ENCODE peak calls at places on chromosome 14, in eight cellular contexts. One of them, this sample, is unnamed.

GRCh38 chr14:98093111-98093510 is 1178.9 kb downstream of the BCL11B start:
- DNase-seq in hepatocyte: no peak
- DNase-seq in GM23248: no peak
- DNase-seq in GM23338: no peak
- DNase-seq in OCI-LY7: no peak
- DNase-seq in MM.1S: no peak
- DNase-seq in PC-3: no peak
- DNase-seq in HCT116: no peak
- DNase-seq in this sample: no peak

GRCh38 chr14:70697681-70698080 is 56.0 kb downstream of the TTC9 start:
- DNase-seq in hepatocyte: no peak
- DNase-seq in GM23248: peak; percentile 41
- DNase-seq in GM23338: no peak
- DNase-seq in OCI-LY7: no peak
- DNase-seq in MM.1S: no peak
- DNase-seq in PC-3: peak; percentile 85
- DNase-seq in HCT116: no peak
- DNase-seq in this sample: no peak

GRCh38 chr14:46490150-46490769 is 161.3 kb downstream of the RPL10L start:
- DNase-seq in hepatocyte: peak; percentile 60
- DNase-seq in GM23248: no peak
- DNase-seq in GM23338: peak; percentile 80
- DNase-seq in OCI-LY7: peak; percentile 8
- DNase-seq in MM.1S: peak; percentile 71
- DNase-seq in PC-3: peak; percentile 55
- DNase-seq in HCT116: peak; percentile 12
- DNase-seq in this sample: peak; percentile 57

GRCh38 chr14:67911506-67911905 is 91.9 kb downstream of the RAD51B start:
- DNase-seq in hepatocyte: no peak
- DNase-seq in GM23248: no peak
- DNase-seq in GM23338: no peak
- DNase-seq in OCI-LY7: no peak
- DNase-seq in MM.1S: no peak
- DNase-seq in PC-3: no peak
- DNase-seq in HCT116: no peak
- DNase-seq in this sample: no peak

GRCh38 chr14:36505892-36506731 is 13.9 kb downstream of the NKX2-1 start:
- DNase-seq in hepatocyte: no peak
- DNase-seq in GM23248: no peak
- DNase-seq in GM23338: peak; percentile 91
- DNase-seq in OCI-LY7: no peak
- DNase-seq in MM.1S: no peak
- DNase-seq in PC-3: no peak
- DNase-seq in HCT116: no peak
- DNase-seq in this sample: no peak

GRCh38 chr14:36238666-36239363 is 62.3 kb upstream of the PTCSC3 start:
- DNase-seq in hepatocyte: no peak
- DNase-seq in GM23248: peak; percentile 70
- DNase-seq in GM23338: no peak
- DNase-seq in OCI-LY7: no peak
- DNase-seq in MM.1S: no peak
- DNase-seq in PC-3: peak; percentile 73
- DNase-seq in HCT116: no peak
- DNase-seq in this sample: no peak

GRCh38 chr14:89618821-89619551 is 202.0 kb upstream of the FOXN3 start:
- DNase-seq in hepatocyte: peak; percentile 86
- DNase-seq in GM23248: peak; percentile 89
- DNase-seq in GM23338: peak; percentile 84
- DNase-seq in OCI-LY7: peak; percentile 86
- DNase-seq in MM.1S: peak; percentile 55
- DNase-seq in PC-3: peak; percentile 58
- DNase-seq in HCT116: peak; percentile 13
- DNase-seq in this sample: peak; percentile 82

GRCh38 chr14:51014625-51015024 is 70.3 kb upstream of the PYGL start:
- DNase-seq in hepatocyte: no peak
- DNase-seq in GM23248: peak; percentile 42
- DNase-seq in GM23338: no peak
- DNase-seq in OCI-LY7: no peak
- DNase-seq in MM.1S: no peak
- DNase-seq in PC-3: peak; percentile 89
- DNase-seq in HCT116: no peak
- DNase-seq in this sample: no peak

GRCh38 chr14:67580336-67581230 is 19.5 kb downstream of the PIGH start:
- DNase-seq in hepatocyte: peak; percentile 72
- DNase-seq in GM23248: no peak
- DNase-seq in GM23338: no peak
- DNase-seq in OCI-LY7: no peak
- DNase-seq in MM.1S: no peak
- DNase-seq in PC-3: no peak
- DNase-seq in HCT116: no peak
- DNase-seq in this sample: no peak

GRCh38 chr14:69055973-69056372 is 76.9 kb upstream of the ACTN1 start:
- DNase-seq in hepatocyte: no peak
- DNase-seq in GM23248: no peak
- DNase-seq in GM23338: no peak
- DNase-seq in OCI-LY7: no peak
- DNase-seq in MM.1S: no peak
- DNase-seq in PC-3: no peak
- DNase-seq in HCT116: no peak
- DNase-seq in this sample: no peak

DNA sequence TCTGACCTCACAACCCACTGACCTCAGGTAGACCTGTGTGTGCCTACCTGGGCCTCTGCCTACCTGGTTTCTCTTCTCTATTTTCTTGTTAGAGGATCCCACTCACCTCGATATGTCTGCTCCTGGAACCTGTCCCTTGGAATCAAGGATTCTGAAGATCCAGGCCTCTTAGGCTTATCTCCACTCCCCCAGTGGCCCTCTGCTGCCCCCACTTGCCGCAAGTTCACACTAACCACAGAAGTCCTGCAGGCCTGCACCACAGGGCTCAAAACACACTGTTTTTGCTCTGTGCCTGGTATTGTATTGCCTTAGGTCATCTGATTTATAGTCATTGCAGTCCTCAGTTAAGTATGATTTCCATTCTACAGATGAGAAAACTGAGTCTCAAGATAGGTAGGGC is 15.3 kb upstream of the NRXN3 start:
- DNase-seq in hepatocyte: no peak
- DNase-seq in GM23248: no peak
- DNase-seq in GM23338: peak; percentile 61
- DNase-seq in OCI-LY7: no peak
- DNase-seq in MM.1S: no peak
- DNase-seq in PC-3: no peak
- DNase-seq in HCT116: no peak
- DNase-seq in this sample: peak; percentile 50
- H3K9me2 ChIP-seq in hepatocyte: no peaks in the 10 kb centered on the region
- H3K9me2 ChIP-seq in GM23248: no peaks in the 10 kb centered on the region
- H3K9me2 ChIP-seq in GM23338: no peaks in the 10 kb centered on the region
- H3K9me2 ChIP-seq in OCI-LY7: no peaks in the 10 kb centered on the region
- H3K9me2 ChIP-seq in MM.1S: no peaks in the 10 kb centered on the region
- H3K9me2 ChIP-seq in PC-3: no peaks in the 10 kb centered on the region
- H3K9me2 ChIP-seq in HCT116: no peaks in the 10 kb centered on the region
- H3K9me2 ChIP-seq in this sample: no peaks in the 10 kb centered on the region

GRCh38 chr14:50003213-50004021 is 110.5 kb downstream of the ARF6 start:
- DNase-seq in hepatocyte: peak; percentile 91
- DNase-seq in GM23248: peak; percentile 88
- DNase-seq in GM23338: peak; percentile 72
- DNase-seq in OCI-LY7: peak; percentile 89
- DNase-seq in MM.1S: peak; percentile 76
- DNase-seq in PC-3: peak; percentile 89
- DNase-seq in HCT116: peak; percentile 65
- DNase-seq in this sample: peak; percentile 97

GRCh38 chr14:50002926-50003212 is 110.0 kb downstream of the ARF6 start:
- DNase-seq in hepatocyte: no peak
- DNase-seq in GM23248: no peak
- DNase-seq in GM23338: no peak
- DNase-seq in OCI-LY7: no peak
- DNase-seq in MM.1S: no peak
- DNase-seq in PC-3: no peak
- DNase-seq in HCT116: no peak
- DNase-seq in this sample: no peak

GRCh38 chr14:50000215-50001145 is 107.6 kb downstream of the ARF6 start:
- DNase-seq in hepatocyte: peak; percentile 82
- DNase-seq in GM23248: peak; percentile 95
- DNase-seq in GM23338: peak; percentile 41
- DNase-seq in OCI-LY7: peak; percentile 93
- DNase-seq in MM.1S: peak; percentile 73
- DNase-seq in PC-3: peak; percentile 92
- DNase-seq in HCT116: peak; percentile 71
- DNase-seq in this sample: peak; percentile 78

GRCh38 chr14:50001146-50001998 is 108.5 kb downstream of the ARF6 start:
- DNase-seq in hepatocyte: peak; percentile 79
- DNase-seq in GM23248: peak; percentile 99
- DNase-seq in GM23338: peak; percentile 45
- DNase-seq in OCI-LY7: peak; percentile 80
- DNase-seq in MM.1S: peak; percentile 80
- DNase-seq in PC-3: peak; percentile 93
- DNase-seq in HCT116: peak; percentile 87
- DNase-seq in this sample: peak; percentile 79

DNA sequence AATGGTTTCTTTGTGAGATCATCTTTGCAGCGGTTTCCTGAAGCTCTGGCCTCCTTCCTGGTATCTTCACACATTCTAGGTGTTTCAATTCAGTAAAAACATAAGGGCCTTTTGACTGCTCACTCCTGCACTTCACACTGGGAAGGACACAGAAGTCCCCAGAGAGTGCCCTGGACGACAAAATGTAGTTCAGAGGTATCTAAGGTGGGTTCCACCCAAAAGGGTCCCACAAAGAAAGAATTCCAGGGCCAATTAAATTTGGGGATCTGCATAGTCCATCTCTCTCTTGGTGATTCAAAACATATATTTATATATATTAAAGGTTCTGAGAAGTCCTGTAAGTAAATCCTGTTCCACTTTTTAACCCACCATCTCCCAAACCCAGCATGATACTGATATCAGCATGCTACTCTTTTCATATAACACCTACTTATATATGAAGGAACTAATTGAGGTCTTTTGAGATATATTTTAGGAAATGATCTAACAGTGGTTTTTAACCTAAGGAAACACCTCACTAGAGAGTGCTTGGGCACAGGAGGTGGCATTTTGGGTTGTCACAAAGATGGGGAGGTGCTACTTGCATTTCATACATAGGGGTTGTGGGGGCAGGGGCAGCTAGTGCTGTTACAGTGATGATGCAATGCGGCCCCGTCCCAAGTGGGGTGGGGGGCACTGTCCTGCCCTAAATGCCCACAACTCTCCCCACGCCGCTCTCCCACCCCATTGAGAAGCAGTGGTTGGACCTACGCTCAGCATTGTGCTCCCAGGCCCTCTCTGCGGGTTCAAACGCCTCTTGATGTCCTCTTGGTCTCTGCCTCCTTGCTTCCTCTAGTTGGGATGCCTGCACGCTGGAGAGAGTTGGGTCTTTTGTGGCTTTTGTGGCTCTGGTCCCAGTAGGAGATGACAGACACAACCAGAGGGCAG is 109.4 kb downstream of the ARF6 start:
- DNase-seq in hepatocyte: no peak
- DNase-seq in GM23248: no peak
- DNase-seq in GM23338: peak; percentile 17
- DNase-seq in OCI-LY7: peak; percentile 57
- DNase-seq in MM.1S: peak; percentile 55
- DNase-seq in PC-3: no peak
- DNase-seq in HCT116: no peak
- DNase-seq in this sample: peak; percentile 64
- H3K4me1 ChIP-seq in hepatocyte: peaks cover 48% of the 10 kb centered on the region
- H3K4me1 ChIP-seq in GM23248: peaks cover 60% of the 10 kb centered on the region
- H3K4me1 ChIP-seq in GM23338: peaks cover 28% of the 10 kb centered on the region
- H3K4me1 ChIP-seq in OCI-LY7: peaks cover 79% of the 10 kb centered on the region
- H3K4me1 ChIP-seq in MM.1S: peaks cover 39% of the 10 kb centered on the region
- H3K4me1 ChIP-seq in PC-3: peaks cover 62% of the 10 kb centered on the region
- H3K4me1 ChIP-seq in HCT116: peaks cover 58% of the 10 kb centered on the region
- H3K4me1 ChIP-seq in this sample: peaks cover 54% of the 10 kb centered on the region

GRCh38 chr14:101985957-101986356 is 21.6 kb downstream of the DYNC1H1 start:
- DNase-seq in hepatocyte: no peak
- DNase-seq in GM23248: no peak
- DNase-seq in GM23338: no peak
- DNase-seq in OCI-LY7: no peak
- DNase-seq in MM.1S: no peak
- DNase-seq in PC-3: no peak
- DNase-seq in HCT116: no peak
- DNase-seq in this sample: no peak
- H3K36me3 ChIP-seq in hepatocyte: peaks cover 5% of the 10 kb centered on the region
- H3K36me3 ChIP-seq in GM23248: peaks cover 85% of the 10 kb centered on the region
- H3K36me3 ChIP-seq in GM23338: peaks cover 83% of the 10 kb centered on the region
- H3K36me3 ChIP-seq in OCI-LY7: peaks cover 89% of the 10 kb centered on the region
- H3K36me3 ChIP-seq in MM.1S: no peaks in the 10 kb centered on the region
- H3K36me3 ChIP-seq in PC-3: peaks cover 80% of the 10 kb centered on the region
- H3K36me3 ChIP-seq in HCT116: peaks cover 63% of the 10 kb centered on the region
- H3K36me3 ChIP-seq in this sample: peaks cover 74% of the 10 kb centered on the region

DNA sequence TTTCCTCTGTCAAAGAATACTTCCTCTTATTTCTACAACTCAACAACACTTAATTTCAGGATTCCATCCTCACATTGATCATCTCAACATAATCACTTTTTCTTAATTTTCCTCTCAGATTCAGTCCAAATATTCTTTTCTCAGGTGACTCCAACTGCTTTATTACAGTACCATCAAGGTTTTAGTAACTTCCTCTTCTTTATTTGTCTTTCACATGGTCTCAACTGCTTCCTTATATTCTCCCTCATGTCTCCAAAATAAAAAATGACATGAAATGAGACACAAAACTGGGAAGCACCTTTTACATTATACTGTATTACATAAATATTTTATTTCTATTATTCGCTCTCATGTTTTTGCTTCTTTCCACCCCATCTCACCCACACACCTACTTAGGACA is 55.5 kb downstream of the PPP2R5E start:
- DNase-seq in hepatocyte: no peak
- DNase-seq in GM23248: no peak
- DNase-seq in GM23338: no peak
- DNase-seq in OCI-LY7: no peak
- DNase-seq in MM.1S: no peak
- DNase-seq in PC-3: no peak
- DNase-seq in HCT116: no peak
- DNase-seq in this sample: no peak
- H3K9me2 ChIP-seq in hepatocyte: no peaks in the 10 kb centered on the region
- H3K9me2 ChIP-seq in GM23248: no peaks in the 10 kb centered on the region
- H3K9me2 ChIP-seq in GM23338: no peaks in the 10 kb centered on the region
- H3K9me2 ChIP-seq in OCI-LY7: no peaks in the 10 kb centered on the region
- H3K9me2 ChIP-seq in MM.1S: no peaks in the 10 kb centered on the region
- H3K9me2 ChIP-seq in PC-3: no peaks in the 10 kb centered on the region
- H3K9me2 ChIP-seq in HCT116: no peaks in the 10 kb centered on the region
- H3K9me2 ChIP-seq in this sample: no peaks in the 10 kb centered on the region

GRCh38 chr14:33943081-33943480 is 7.8 kb downstream of the EGLN3 start:
- DNase-seq in hepatocyte: no peak
- DNase-seq in GM23248: no peak
- DNase-seq in GM23338: no peak
- DNase-seq in OCI-LY7: no peak
- DNase-seq in MM.1S: no peak
- DNase-seq in PC-3: no peak
- DNase-seq in HCT116: no peak
- DNase-seq in this sample: no peak
- H3K4me1 ChIP-seq in hepatocyte: peaks cover 9% of the 10 kb centered on the region
- H3K4me1 ChIP-seq in GM23248: peaks cover 3% of the 10 kb centered on the region
- H3K4me1 ChIP-seq in GM23338: peaks cover 58% of the 10 kb centered on the region
- H3K4me1 ChIP-seq in OCI-LY7: no peaks in the 10 kb centered on the region
- H3K4me1 ChIP-seq in MM.1S: no peaks in the 10 kb centered on the region
- H3K4me1 ChIP-seq in PC-3: peaks cover 9% of the 10 kb centered on the region
- H3K4me1 ChIP-seq in HCT116: peaks cover 10% of the 10 kb centered on the region
- H3K4me1 ChIP-seq in this sample: peaks cover 2% of the 10 kb centered on the region

This sample was measured in Karpas-422.